ENCODE peak calls at places on chromosomes 5 and 9, in four cellular contexts. Y is GM23248, I is HepG2, X is IMR-90. Z is an unnamed sample.

GRCh38 chr5:179908528-179908927 is 831 bp upstream of the TBC1D9B start:
- DNase-seq in Y (peak), I (peak), X (no peak), Z (no peak)

GRCh38 chr9:76987594-76988200 is 31.8 kb upstream of the FOXB2 start:
- DNase-seq in Y (peak), I (peak), X (peak), Z (peak)

GRCh38 chr5:104533498-104533897 is 970.9 kb upstream of the NUDT12 start:
- DNase-seq in Y (no peak), I (no peak), X (no peak), Z (no peak)

GRCh38 chr5:61640631-61641030 is 308.6 kb downstream of the ZSWIM6 start:
- DNase-seq in Y (no peak), I (no peak), X (no peak), Z (no peak)

GRCh38 chr9:38682713-38683112 is 37.2 kb downstream of the FAM240B start:
- DNase-seq in Y (peak), I (peak), X (peak), Z (no peak)

GRCh38 chr9:61634192-61634591 is 444.4 kb downstream of the SPATA31A7 start:
- DNase-seq in Y (no peak), I (no peak), X (no peak), Z (no peak)

GRCh38 chr5:78964889-78965288 is 20.2 kb downstream of the ARSB start:
- DNase-seq in Y (peak), I (peak), X (peak), Z (no peak)

GRCh38 chr5:133289686-133290367 is 238.0 kb downstream of the HSPA4 start:
- DNase-seq in Y (no peak), I (no peak), X (no peak), Z (no peak)

GRCh38 chr9:117763314-117763713 is 59.1 kb downstream of the TLR4 start:
- DNase-seq in Y (peak), I (no peak), X (no peak), Z (no peak)

GRCh38 chr9:75046725-75047345 is 18.7 kb upstream of the CARNMT1 start:
- DNase-seq in Y (no peak), I (no peak), X (no peak), Z (no peak)

GRCh38 chr9:123326662-123327093 is 29.3 kb upstream of the CRB2 start:
- DNase-seq in Y (no peak), I (no peak), X (no peak), Z (no peak)

GRCh38 chr9:76571288-76572204 is 112.6 kb downstream of the GCNT1 start:
- DNase-seq in Y (peak), I (no peak), X (no peak), Z (no peak)

GRCh38 chr5:18487928-18488480 is 853.7 kb downstream of the TAF11L14 start:
- DNase-seq in Y (no peak), I (no peak), X (no peak), Z (no peak)

GRCh38 chr5:1551913-1552312 is 28.2 kb upstream of the LPCAT1 start:
- DNase-seq in Y (no peak), I (no peak), X (no peak), Z (no peak)

GRCh38 chr5:127844631-127845030 is 141.4 kb downstream of the CCDC192 start:
- DNase-seq in Y (no peak), I (no peak), X (no peak), Z (peak)

GRCh38 chr5:80646926-80647325 is 7.5 kb upstream of the MSH3 start:
- DNase-seq in Y (no peak), I (no peak), X (no peak), Z (no peak)

GRCh38 chr5:99607124-99607523 is 678.3 kb upstream of the CHD1 start:
- DNase-seq in Y (no peak), I (no peak), X (no peak), Z (no peak)

GRCh38 chr9:127370147-127370579 is 26.8 kb upstream of the SLC2A8 start:
- DNase-seq in Y (no peak), I (no peak), X (no peak), Z (no peak)

GRCh38 chr9:115034801-115035200 is 83.2 kb downstream of the TNC start:
- DNase-seq in Y (peak), I (no peak), X (peak), Z (no peak)

GRCh38 chr5:98050583-98050982 is 722.9 kb upstream of the RGMB start:
- DNase-seq in Y (peak), I (no peak), X (peak), Z (no peak)

GRCh38 chr5:11013793-11014192 is 252.8 kb upstream of the DAP start:
- DNase-seq in Y (no peak), I (no peak), X (no peak), Z (no peak)

GRCh38 chr9:22976454-22976853 is 529.8 kb downstream of the DMRTA1 start:
- DNase-seq in Y (peak), I (no peak), X (peak), Z (no peak)

GRCh38 chr5:59337240-59337639 is 556.3 kb downstream of the PDE4D start:
- DNase-seq in Y (no peak), I (no peak), X (no peak), Z (no peak)
- H3K9ac ChIP-seq in Y (no peak), I (no peak), X (no peak), Z (no peak)

DNA sequence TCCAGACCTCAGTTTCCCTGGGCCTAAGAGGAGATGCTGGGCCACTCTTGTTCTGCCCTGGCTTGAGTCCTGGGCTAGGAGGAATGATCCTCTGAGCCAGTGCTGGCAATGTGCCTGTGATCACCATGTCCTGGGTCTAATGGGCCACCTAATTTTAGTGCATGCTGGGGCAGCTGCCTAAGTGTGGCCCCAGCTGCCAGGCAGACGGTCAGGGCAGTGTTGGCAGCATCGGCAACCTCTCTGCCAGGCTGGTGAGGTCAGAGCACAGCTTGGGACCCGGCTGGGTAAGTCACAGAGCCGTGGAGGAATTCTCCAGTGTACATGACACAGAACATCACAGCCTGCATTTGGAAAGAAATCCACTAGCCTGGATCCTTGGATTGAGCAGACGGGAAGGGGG is 21.4 kb upstream of the PITX1 start:
- DNase-seq in Y (no peak), I (no peak), X (no peak), Z (no peak)
- H3K9ac ChIP-seq in Y (no peak), I (no peak), X (no peak), Z (no peak)

DNA sequence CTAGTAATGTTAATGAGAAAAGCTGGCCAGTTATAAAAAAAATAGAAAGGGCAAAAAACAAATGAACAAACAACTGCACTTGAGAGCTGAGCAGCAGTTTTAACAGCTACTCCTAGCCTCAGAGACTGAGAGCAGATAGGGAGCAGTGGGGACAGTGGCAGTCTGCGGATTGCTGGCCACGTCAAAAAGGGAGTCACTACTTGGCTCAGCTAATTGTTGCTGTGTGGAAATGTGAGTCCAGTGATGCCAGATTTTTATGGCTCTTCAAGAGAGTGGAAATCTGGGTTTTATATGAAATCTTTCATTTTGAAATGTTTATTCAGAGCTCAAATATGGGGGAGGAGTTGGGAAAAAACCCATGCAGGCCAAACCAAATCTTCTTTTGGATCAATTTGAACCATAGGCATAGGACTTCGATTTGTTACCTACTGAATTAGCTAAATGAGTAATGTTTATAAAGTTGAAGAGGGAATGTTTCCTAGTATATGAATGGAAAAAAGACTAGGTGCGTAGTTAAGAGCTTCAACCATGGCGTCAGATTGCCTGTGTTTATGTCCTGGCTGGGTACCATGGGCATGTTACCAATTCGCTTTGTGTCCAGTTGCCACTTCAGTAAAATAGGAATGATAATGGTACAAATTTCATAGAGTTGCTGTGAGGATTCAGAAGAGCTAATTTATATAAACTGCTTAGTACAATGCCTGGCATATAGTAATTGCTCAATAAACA is 102.1 kb downstream of the PAM start:
- DNase-seq in Y (peak), I (no peak), X (no peak), Z (no peak)
- H3K9ac ChIP-seq in Y (peak), I (no peak), X (no peak), Z (no peak)

GRCh38 chr9:98990181-98990870 is 46.6 kb downstream of the COL15A1 start:
- DNase-seq in Y (no peak), I (no peak), X (no peak), Z (no peak)
- H3K9ac ChIP-seq in Y (peak), I (no peak), X (peak), Z (no peak)

GRCh38 chr9:137031904-137032639 is at the start of gene FUT7:
- DNase-seq in Y (no peak), I (no peak), X (no peak), Z (peak)
- H3K9ac ChIP-seq in Y (no peak), I (no peak), X (no peak), Z (no peak)

DNA sequence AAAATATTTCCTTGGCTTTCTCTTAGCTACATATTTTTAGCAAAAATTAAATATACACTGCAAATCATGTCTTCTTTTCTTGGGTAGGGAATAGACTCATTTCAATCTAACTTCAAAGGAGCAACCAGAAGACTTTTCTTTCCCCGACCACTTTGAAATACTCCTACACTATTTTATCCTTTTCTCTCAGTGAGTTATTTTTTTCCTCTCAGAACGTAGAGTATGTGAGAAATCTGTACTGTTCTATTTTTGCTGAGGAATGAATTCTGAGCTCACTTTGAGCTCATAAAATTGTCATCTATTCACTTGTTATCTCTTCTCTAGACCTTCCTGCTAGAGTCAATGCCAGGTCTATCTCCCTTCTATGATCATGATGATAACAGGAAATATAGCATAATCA is 22.2 kb upstream of the DAPK1 start:
- DNase-seq in Y (no peak), I (no peak), X (no peak), Z (no peak)
- H3K9ac ChIP-seq in Y (no peak), I (no peak), X (no peak), Z (no peak)

DNA sequence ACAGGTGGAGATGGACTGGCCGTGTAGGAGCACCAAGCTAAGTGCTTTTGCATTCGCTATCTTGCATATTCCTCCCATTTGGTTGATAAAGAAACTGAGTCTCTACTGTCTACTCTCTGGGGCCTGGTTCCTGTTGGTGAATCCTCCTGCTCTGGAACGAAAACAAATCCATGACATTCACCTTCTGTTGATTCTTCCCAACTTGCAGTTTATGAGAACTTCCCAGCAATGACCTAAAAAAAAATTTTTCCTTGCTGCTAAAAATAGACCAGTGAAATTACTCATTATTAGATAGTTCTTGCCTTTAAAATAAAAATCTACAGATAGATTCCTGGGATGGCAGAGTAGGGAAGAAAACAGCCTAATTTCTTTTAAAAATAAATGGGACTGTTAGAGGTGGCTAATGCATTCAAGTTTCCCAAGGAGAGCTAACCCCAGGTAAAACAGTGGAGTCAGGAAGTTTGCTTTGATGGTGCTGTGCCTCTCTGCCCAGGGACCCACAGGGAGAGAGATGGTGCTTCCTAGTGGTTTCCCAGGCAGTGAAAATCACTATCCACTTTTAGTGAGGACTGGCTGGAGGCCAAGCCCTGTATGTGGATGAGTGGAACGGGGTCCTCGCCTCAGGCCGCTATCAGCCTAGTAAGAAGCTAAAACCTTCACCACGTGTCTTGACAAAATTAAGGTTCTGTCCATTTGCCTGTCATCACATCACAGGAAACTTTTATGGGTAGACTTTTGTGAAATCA is 68.4 kb upstream of the NR3C1 start:
- DNase-seq in Y (peak), I (no peak), X (peak), Z (no peak)
- H3K9ac ChIP-seq in Y (no peak), I (no peak), X (no peak), Z (no peak)

GRCh38 chr9:120711841-120712538 is 2.3 kb downstream of the MEGF9 start:
- DNase-seq in Y (no peak), I (no peak), X (no peak), Z (no peak)
- H3K9ac ChIP-seq in Y (no peak), I (peak), X (no peak), Z (no peak)

GRCh38 chr5:3602713-3603502 is 7.3 kb downstream of the IRX1 start:
- DNase-seq in Y (peak), I (peak), X (no peak), Z (no peak)
- H3K9ac ChIP-seq in Y (peak), I (no peak), X (no peak), Z (no peak)

GRCh38 chr9:88748566-88749238 is 213.7 kb downstream of the NXNL2 start:
- DNase-seq in Y (peak), I (no peak), X (peak), Z (no peak)

GRCh38 chr9:88746029-88746743 is 211.2 kb downstream of the NXNL2 start:
- DNase-seq in Y (peak), I (no peak), X (peak), Z (peak)

GRCh38 chr9:88745281-88746001 is 210.5 kb downstream of the NXNL2 start:
- DNase-seq in Y (peak), I (no peak), X (peak), Z (no peak)

GRCh38 chr9:88747768-88748167 is 212.8 kb downstream of the NXNL2 start:
- DNase-seq in Y (peak), I (no peak), X (peak), Z (peak)

GRCh38 chr9:88746744-88747398 is 211.9 kb downstream of the NXNL2 start:
- DNase-seq in Y (peak), I (no peak), X (no peak), Z (no peak)
- H3K9ac ChIP-seq in Y (peak), I (no peak), X (peak), Z (no peak)

Z was measured in colonic mucosa.